ENCODE peak calls at places on chromosome 4, in five cellular contexts. B, V, A, I and E are unnamed samples.

GRCh38 chr4:2794707-2795557 is 2.0 kb downstream of the SH3BP2 start:
- DNase-seq in B (no peak), V (peak), A (no peak), I (no peak), E (peak)

GRCh38 chr4:8904041-8904501 is 32.4 kb upstream of the HMX1 start:
- DNase-seq in B (no peak), V (no peak), A (no peak), I (no peak), E (no peak)

GRCh38 chr4:5956285-5957021 is 61.8 kb downstream of the C4orf50 start:
- DNase-seq in B (peak), V (no peak), A (peak), I (no peak), E (no peak)

GRCh38 chr4:16123356-16124084 is 39.7 kb upstream of the PROM1 start:
- DNase-seq in B (no peak), V (no peak), A (no peak), I (no peak), E (no peak)

GRCh38 chr4:187069398-187069797 is 345.7 kb upstream of the FAT1 start:
- DNase-seq in B (no peak), V (no peak), A (no peak), I (no peak), E (no peak)

GRCh38 chr4:140133576-140133975 is 20.4 kb downstream of the MAML3 start:
- DNase-seq in B (no peak), V (peak), A (no peak), I (no peak), E (no peak)

GRCh38 chr4:110900206-110900769 is 277.4 kb upstream of the PITX2 start:
- DNase-seq in B (no peak), V (peak), A (no peak), I (no peak), E (no peak)

GRCh38 chr4:122450847-122451246 is 5.7 kb downstream of the IL2 start:
- DNase-seq in B (peak), V (peak), A (peak), I (peak), E (no peak)

GRCh38 chr4:181077416-181077815 is 1165.8 kb upstream of the TENM3 start:
- DNase-seq in B (no peak), V (no peak), A (no peak), I (no peak), E (peak)

GRCh38 chr4:83378426-83378825 is 43.8 kb upstream of the HPSE start:
- DNase-seq in B (no peak), V (no peak), A (peak), I (peak), E (no peak)

GRCh38 chr4:86482851-86483490 is 111.1 kb upstream of the PTPN13 start:
- DNase-seq in B (peak), V (peak), A (peak), I (no peak), E (peak)

GRCh38 chr4:108398326-108398725 is 222.1 kb upstream of the RPL34 start:
- DNase-seq in B (no peak), V (no peak), A (no peak), I (no peak), E (no peak)
- H2AFZ ChIP-seq in B (no peak), V (no peak), A (no peak), I (no peak), E (no peak)

GRCh38 chr4:47550899-47551548 is 65.9 kb downstream of the ATP10D start:
- DNase-seq in B (no peak), V (no peak), A (no peak), I (no peak), E (no peak)
- H3K27ac ChIP-seq in B (no peak), V (peak), A (no peak), I (no peak), E (no peak)

GRCh38 chr4:112282860-112283667 is 2.6 kb downstream of the TIFA start:
- DNase-seq in B (no peak), V (no peak), A (no peak), I (no peak), E (no peak)

GRCh38 chr4:112284166-112284565 is 1.5 kb downstream of the TIFA start:
- DNase-seq in B (no peak), V (peak), A (no peak), I (peak), E (peak)

GRCh38 chr4:112287258-112287873 is 1.7 kb upstream of the TIFA start:
- DNase-seq in B (no peak), V (no peak), A (no peak), I (peak), E (no peak)

GRCh38 chr4:112288455-112288854 is 2.8 kb upstream of the TIFA start:
- DNase-seq in B (no peak), V (no peak), A (no peak), I (peak), E (no peak)

DNA sequence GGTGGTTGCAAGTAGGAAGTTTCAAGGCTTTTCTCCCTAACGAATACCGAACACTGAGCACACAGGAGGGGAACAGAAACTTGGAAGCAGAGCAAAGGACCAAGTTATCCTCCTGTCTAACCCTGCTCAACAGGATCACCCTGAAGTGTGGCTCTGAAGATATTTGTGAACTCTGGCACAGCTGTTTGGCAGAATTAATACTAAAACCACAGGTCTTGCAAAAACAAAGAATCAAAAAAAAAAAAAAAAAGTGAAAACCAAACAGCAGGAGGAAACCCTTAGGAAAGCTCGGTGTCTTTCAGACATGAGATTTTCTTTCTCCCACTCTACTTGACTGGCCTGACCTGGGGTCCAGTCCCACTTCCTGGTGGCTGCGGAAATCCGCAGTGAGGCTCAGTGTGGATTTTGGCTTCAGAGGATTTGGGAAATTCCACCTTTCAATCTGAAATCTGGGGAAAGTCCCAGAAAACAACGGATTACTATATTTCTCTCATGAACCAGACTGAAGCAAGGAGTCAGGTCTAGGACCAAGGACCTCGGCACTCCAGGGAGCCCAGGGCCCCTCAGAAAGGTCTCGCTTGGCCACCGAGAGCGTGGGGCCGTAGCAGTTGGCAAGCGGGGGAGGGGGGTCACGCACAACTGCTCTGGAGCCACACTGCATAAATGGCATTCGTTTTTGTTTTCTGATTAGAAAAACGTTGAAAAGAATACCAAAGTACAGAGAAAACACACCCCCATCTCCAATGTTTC is 867 bp downstream of the TIFA start:
- DNase-seq in B (no peak), V (peak), A (no peak), I (peak), E (peak)
- H2AFZ ChIP-seq in B (no peak), V (peak), A (peak), I (peak), E (peak)

GRCh38 chr4:188399834-188400233 is 260.6 kb downstream of the TRIML1 start:
- DNase-seq in B (peak), V (no peak), A (peak), I (no peak), E (no peak)
- H3K27ac ChIP-seq in B (peak), V (no peak), A (peak), I (no peak), E (no peak)

GRCh38 chr4:93654276-93654675 is 174.3 kb upstream of the ATOH1 start:
- DNase-seq in B (no peak), V (no peak), A (no peak), I (no peak), E (no peak)

GRCh38 chr4:93658443-93658842 is 170.1 kb upstream of the ATOH1 start:
- DNase-seq in B (no peak), V (no peak), A (no peak), I (no peak), E (peak)

GRCh38 chr4:93660036-93660435 is 168.5 kb upstream of the ATOH1 start:
- DNase-seq in B (no peak), V (no peak), A (no peak), I (no peak), E (no peak)

GRCh38 chr4:93659629-93660028 is 168.9 kb upstream of the ATOH1 start:
- DNase-seq in B (no peak), V (no peak), A (no peak), I (no peak), E (peak)

GRCh38 chr4:93657527-93657926 is 171.0 kb upstream of the ATOH1 start:
- DNase-seq in B (no peak), V (no peak), A (no peak), I (no peak), E (no peak)
- H2AFZ ChIP-seq in B (no peak), V (no peak), A (no peak), I (no peak), E (no peak)